ENCODE peak calls at places on chromosomes 11 and 22, in nine cellular contexts. Q is fibroblast of the aortic adventitia, Z is NB4, W is K562, R is cardiac fibroblast, B is lung, C is AG09309, U is cardiac muscle cell, E is stomach. I is an unnamed sample.

GRCh38 chr11:67539588-67539987 is 16.3 kb upstream of the CABP2 start:
- DNase-seq in Q (no peak), Z (peak; percentile 42), W (peak; percentile 47), R (no peak), B (no peak), C (no peak), U (no peak), E (no peak), I (no peak)

GRCh38 chr11:1733009-1733715 is 17.2 kb downstream of the IFITM10 start:
- DNase-seq in Q (no peak), Z (no peak), W (no peak), R (no peak), B (no peak), C (no peak), U (no peak), E (no peak), I (no peak)

GRCh38 chr11:84830372-84830771 is 796.8 kb downstream of the DLG2 start:
- DNase-seq in Q (no peak), Z (no peak), W (no peak), R (no peak), B (no peak), C (no peak), U (no peak), E (no peak), I (no peak)

GRCh38 chr22:28989035-28989464 is 72.6 kb downstream of the C22orf31 start:
- DNase-seq in Q (no peak), Z (peak; percentile 12), W (no peak), R (no peak), B (no peak), C (no peak), U (no peak), E (no peak), I (no peak)

GRCh38 chr11:75422248-75423231 is 10.5 kb downstream of the KLHL35 start:
- DNase-seq in Q (no peak), Z (no peak), W (peak; percentile 63), R (no peak), B (peak; percentile 73), C (no peak), U (no peak), E (peak; percentile 78), I (no peak)

GRCh38 chr11:111936045-111936400 is 1.1 kb upstream of the DIXDC1 start:
- DNase-seq in Q (no peak), Z (no peak), W (no peak), R (no peak), B (no peak), C (no peak), U (no peak), E (no peak), I (no peak)

GRCh38 chr11:126333142-126333541 is 22.3 kb upstream of the ST3GAL4 start:
- DNase-seq in Q (no peak), Z (no peak), W (no peak), R (no peak), B (no peak), C (no peak), U (no peak), E (no peak), I (no peak)

GRCh38 chr11:68269414-68270081 is 2.2 kb downstream of the C11orf24 start:
- DNase-seq in Q (peak; percentile 66), Z (no peak), W (peak; percentile 7), R (peak; percentile 87), B (no peak), C (peak; percentile 41), U (no peak), E (no peak), I (no peak)

GRCh38 chr11:119362741-119363080 is 16.2 kb upstream of the MFRP start:
- DNase-seq in Q (no peak), Z (no peak), W (no peak), R (no peak), B (no peak), C (no peak), U (no peak), E (no peak), I (no peak)

GRCh38 chr11:35418847-35419712 is at the start of gene SLC1A2:
- DNase-seq in Q (peak; percentile 24), Z (no peak), W (no peak), R (peak; percentile 27), B (no peak), C (no peak), U (peak; percentile 48), E (no peak), I (no peak)

GRCh38 chr22:23315341-23315917 is 135.1 kb downstream of the BCR start:
- DNase-seq in Q (peak; percentile 73), Z (peak; percentile 53), W (peak; percentile 80), R (peak; percentile 74), B (no peak), C (peak; percentile 13), U (peak; percentile 69), E (peak; percentile 73), I (peak; percentile 30)

GRCh38 chr11:123011510-123011909 is 29.9 kb upstream of the BSX start:
- DNase-seq in Q (no peak), Z (no peak), W (no peak), R (no peak), B (no peak), C (no peak), U (no peak), E (no peak), I (no peak)

GRCh38 chr11:64344721-64345120 is 4.7 kb downstream of the CCDC88B start:
- DNase-seq in Q (no peak), Z (no peak), W (no peak), R (no peak), B (no peak), C (no peak), U (no peak), E (no peak), I (no peak)

GRCh38 chr11:19209617-19210016 is 7.8 kb upstream of the CSRP3 start:
- DNase-seq in Q (peak; percentile 41), Z (no peak), W (no peak), R (no peak), B (no peak), C (no peak), U (peak; percentile 61), E (no peak), I (no peak)

GRCh38 chr11:77183421-77183984 is 55.5 kb downstream of the MYO7A start:
- DNase-seq in Q (no peak), Z (no peak), W (no peak), R (no peak), B (no peak), C (no peak), U (no peak), E (no peak), I (no peak)

GRCh38 chr22:40889116-40889515 is 27.2 kb upstream of the DNAJB7 start:
- DNase-seq in Q (no peak), Z (no peak), W (no peak), R (no peak), B (no peak), C (no peak), U (no peak), E (no peak), I (no peak)

GRCh38 chr22:38706101-38706884 is 549 bp downstream of the GTPBP1 start:
- DNase-seq in Q (peak; percentile 36), Z (peak; percentile 57), W (peak; percentile 69), R (peak; percentile 35), B (peak; percentile 57), C (no peak), U (peak; percentile 60), E (peak; percentile 60), I (no peak)
- TF ChIP-seq CTCF in Q (no peak), Z (no peak), W (no peak), R (no peak), B (no peak), C (no peak), U (no peak), E (no peak), I (no peak)

GRCh38 chr22:37148742-37149665 is 712 bp downstream of the IL2RB start:
- DNase-seq in Q (no peak), Z (no peak), W (no peak), R (no peak), B (no peak), C (no peak), U (no peak), E (no peak), I (no peak)
- H3K4me3 ChIP-seq in Q (no peak overlapping the region), Z (no peak overlapping the region), W (no peak overlapping the region), R (no peak overlapping the region), B (no peak overlapping the region), C (no peak overlapping the region), U (no peak overlapping the region), E (peak overlapping the region; percentile 37), I (no peak overlapping the region)

GRCh38 chr11:11844272-11844671 is 2.5 kb downstream of the USP47 start:
- DNase-seq in Q (no peak), Z (peak; percentile 8), W (no peak), R (no peak), B (no peak), C (no peak), U (no peak), E (no peak), I (no peak)

GRCh38 chr11:11845551-11845950 is 3.8 kb downstream of the USP47 start:
- DNase-seq in Q (peak; percentile 39), Z (no peak), W (no peak), R (peak; percentile 37), B (no peak), C (no peak), U (no peak), E (no peak), I (no peak)

GRCh38 chr11:11845066-11845465 is 3.3 kb downstream of the USP47 start:
- DNase-seq in Q (no peak), Z (no peak), W (no peak), R (no peak), B (no peak), C (no peak), U (no peak), E (no peak), I (no peak)

GRCh38 chr11:11849127-11849746 is 7.5 kb downstream of the USP47 start:
- DNase-seq in Q (peak; percentile 71), Z (peak; percentile 81), W (peak; percentile 42), R (peak; percentile 81), B (peak; percentile 59), C (no peak), U (peak; percentile 80), E (peak; percentile 63), I (no peak)

GRCh38 chr11:11847082-11847481 is 5.3 kb downstream of the USP47 start:
- DNase-seq in Q (no peak), Z (no peak), W (no peak), R (no peak), B (no peak), C (no peak), U (no peak), E (no peak), I (no peak)
- TF ChIP-seq CTCF in Q (no peak), Z (no peak), W (no peak), R (no peak), B (no peak), C (no peak), U (no peak), E (no peak), I (no peak)

DNA sequence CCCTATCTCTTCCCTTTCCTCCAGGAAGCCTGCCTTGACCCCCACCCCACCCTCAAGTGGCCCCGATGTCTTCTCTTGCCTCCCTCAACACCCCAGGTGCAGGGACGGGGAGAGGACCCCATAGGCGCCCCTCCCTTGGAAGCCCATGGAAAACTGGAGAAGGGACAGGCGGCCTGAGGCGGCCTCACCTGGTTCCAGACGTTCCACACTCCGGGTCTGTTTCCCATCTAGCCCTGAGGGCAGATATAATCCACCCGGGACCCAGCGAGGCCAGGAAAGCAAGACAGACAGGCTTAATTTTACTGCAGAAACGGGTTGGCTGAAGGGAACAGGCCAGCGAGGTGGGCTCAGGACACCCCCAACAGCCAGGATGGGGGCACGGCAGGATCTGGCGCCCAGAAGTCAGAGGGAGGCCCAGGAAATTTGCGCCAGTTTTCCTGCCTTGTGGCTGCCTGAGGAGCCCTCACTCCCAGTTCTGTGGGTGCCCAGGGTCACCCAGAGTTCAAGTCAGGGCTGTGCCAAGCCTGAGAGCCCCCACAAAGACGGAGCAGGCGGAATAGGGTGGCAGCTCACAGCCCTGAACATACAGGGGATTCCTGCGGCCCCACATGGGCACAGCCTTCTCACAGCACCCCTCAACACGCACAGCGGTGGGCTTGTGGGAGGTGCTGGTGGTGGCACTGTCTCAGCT is 3.0 kb upstream of the SIGIRR start:
- DNase-seq in Q (no peak), Z (no peak), W (no peak), R (no peak), B (no peak), C (no peak), U (no peak), E (no peak), I (no peak)
- H3K4me3 ChIP-seq in Q (no peak overlapping the region), Z (no peak overlapping the region), W (no peak overlapping the region), R (no peak overlapping the region), B (no peak overlapping the region), C (no peak overlapping the region), U (no peak overlapping the region), E (peak overlapping the region; percentile 66), I (no peak overlapping the region)